ENCODE peak calls at places on chromosomes 16 and 17, in seven cellular contexts. X is C1 segment of cervical spinal cord; O is NCI-H345; E is astrocyte of the hippocampus; W is activated naive CD8-positive, alpha-beta T cell treated with anti-CD3 and anti-CD28 coated beads for 36 hours; I is T-helper 17 cell; G is stimulated activated CD8-positive, alpha-beta memory T cell treated with anti-CD3 and anti-CD28 coated beads, Interleukin-4, amount 100 ng/mL, for 48 hours. M is an unnamed sample.

GRCh38 chr16:28974007-28974436 is 556 bp upstream of the SPNS1 start:
- DNase-seq in X (no peak), O (peak), E (peak), W (no peak), I (no peak), G (peak), M (peak)

GRCh38 chr17:38568845-38569510 is 36.8 kb downstream of the SRCIN1 start:
- DNase-seq in X (peak), O (peak), E (no peak), W (no peak), I (no peak), G (no peak), M (no peak)

GRCh38 chr17:32527146-32527545 is 40.4 kb downstream of the CDK5R1 start:
- DNase-seq in X (no peak), O (no peak), E (no peak), W (no peak), I (no peak), G (no peak), M (no peak)

GRCh38 chr16:19809121-19809635 is 75.5 kb downstream of the GPRC5B start:
- DNase-seq in X (no peak), O (no peak), E (peak), W (no peak), I (no peak), G (no peak), M (peak)

GRCh38 chr17:48027322-48027981 is 10.1 kb downstream of the COPZ2 start:
- DNase-seq in X (no peak), O (no peak), E (no peak), W (no peak), I (no peak), G (no peak), M (no peak)

GRCh38 chr17:75406222-75406615 is 741 bp upstream of the GRB2 start:
- DNase-seq in X (no peak), O (peak), E (no peak), W (no peak), I (no peak), G (no peak), M (no peak)

GRCh38 chr16:49951568-49952195 is 73.3 kb upstream of the CNEP1R1 start:
- DNase-seq in X (no peak), O (no peak), E (no peak), W (no peak), I (no peak), G (no peak), M (no peak)

GRCh38 chr17:9283909-9284308 is 262.6 kb downstream of the NTN1 start:
- DNase-seq in X (no peak), O (no peak), E (no peak), W (no peak), I (no peak), G (no peak), M (no peak)

GRCh38 chr16:29290631-29291247 is 115.8 kb downstream of the NPIPB11 start:
- DNase-seq in X (peak), O (no peak), E (peak), W (peak), I (peak), G (peak), M (peak)

GRCh38 chr17:50649042-50649908 is 14.6 kb downstream of the ABCC3 start:
- DNase-seq in X (no peak), O (no peak), E (no peak), W (no peak), I (no peak), G (no peak), M (peak)

GRCh38 chr17:77491921-77492445 is 351.2 kb downstream of the SEC14L1 start:
- DNase-seq in X (no peak), O (no peak), E (no peak), W (peak), I (peak), G (no peak), M (no peak)

GRCh38 chr16:66899945-66900688 is 18.6 kb downstream of the CDH16 start:
- DNase-seq in X (no peak), O (peak), E (peak), W (no peak), I (no peak), G (no peak), M (peak)

GRCh38 chr17:57772774-57773173 is 27.7 kb upstream of the CCDC182 start:
- DNase-seq in X (no peak), O (no peak), E (no peak), W (no peak), I (no peak), G (no peak), M (no peak)

GRCh38 chr17:78358538-78359215 is 1.2 kb downstream of the SOCS3 start:
- DNase-seq in X (no peak), O (no peak), E (peak), W (no peak), I (no peak), G (peak), M (no peak)

GRCh38 chr16:17365591-17366298 is 105.0 kb downstream of the XYLT1 start:
- DNase-seq in X (no peak), O (no peak), E (peak), W (no peak), I (no peak), G (no peak), M (no peak)